ENCODE peak calls at places on chromosomes 11 and 22, in nine cellular contexts. A is fibroblast of lung, U is H9, T is DND-41, W is neural progenitor cell, C is MM.1S, Z is neuronal stem cell, R is GM23248, Q is PC-9. G is an unnamed sample.

GRCh38 chr11:26106713-26107112 is 225.2 kb upstream of the ANO3 start:
- DNase-seq in W (no peak), A (no peak), C (peak; percentile 44), T (no peak), Q (no peak), R (peak; percentile 2), U (no peak), Z (no peak), G (no peak)

GRCh38 chr11:45104006-45104789 is 42.2 kb upstream of the PRDM11 start:
- DNase-seq in R (no peak), Q (no peak), Z (no peak), T (no peak), A (no peak), U (no peak), W (no peak), C (no peak), G (no peak)

GRCh38 chr22:40247976-40248375 is 70.3 kb downstream of the TNRC6B start:
- DNase-seq in U (no peak), C (no peak), A (no peak), T (peak; percentile 40), Q (no peak), W (no peak), Z (no peak), R (no peak), G (no peak)

GRCh38 chr22:25120761-25121212 is 78.9 kb upstream of the CRYBB3 start:
- DNase-seq in U (no peak), T (no peak), Z (no peak), C (no peak), R (no peak), Q (no peak), A (no peak), W (peak; percentile 37), G (no peak)

GRCh38 chr11:128929991-128930390 is 12.7 kb downstream of the TP53AIP1 start:
- DNase-seq in U (no peak), T (no peak), W (no peak), Z (no peak), C (no peak), Q (no peak), A (no peak), R (peak; percentile 38), G (no peak)

GRCh38 chr11:69957849-69958248 is 120.3 kb upstream of the ANO1 start:
- DNase-seq in T (no peak), R (no peak), W (no peak), Z (no peak), A (no peak), C (no peak), Q (no peak), U (no peak), G (no peak)

GRCh38 chr11:83317757-83318548 is 31.8 kb upstream of the CCDC90B start:
- DNase-seq in C (no peak), R (no peak), T (no peak), U (no peak), W (no peak), Q (no peak), Z (no peak), A (no peak), G (no peak)

GRCh38 chr11:20474176-20474950 is 86.8 kb downstream of the PRMT3 start:
- DNase-seq in A (no peak), Q (no peak), T (no peak), W (peak; percentile 13), U (peak; percentile 40), R (no peak), Z (no peak), C (no peak), G (no peak)

GRCh38 chr11:80846442-80846841 is 1405.6 kb upstream of the TENM4 start:
- DNase-seq in C (no peak), A (no peak), Q (no peak), W (peak; percentile 7), U (no peak), Z (no peak), R (no peak), T (no peak), G (no peak)

GRCh38 chr11:399731-400211 is 5.8 kb downstream of the PKP3 start:
- DNase-seq in T (no peak), R (peak; percentile 42), W (no peak), A (no peak), Z (no peak), Q (no peak), U (no peak), C (no peak), G (no peak)

GRCh38 chr11:118921929-118922744 is 3.6 kb downstream of the BCL9L start:
- DNase-seq in Z (no peak), W (peak; percentile 85), C (no peak), A (peak; percentile 87), U (peak; percentile 83), R (peak; percentile 83), T (no peak), Q (peak; percentile 83), G (no peak)

GRCh38 chr11:82315093-82315492 is 418.6 kb downstream of the FAM181B start:
- DNase-seq in Z (peak; percentile 20), U (peak; percentile 67), R (peak; percentile 0), C (no peak), T (no peak), W (peak; percentile 70), A (no peak), Q (peak; percentile 5), G (peak; percentile 73)

GRCh38 chr22:25987948-25988347 is 181.3 kb upstream of the SEZ6L start:
- DNase-seq in A (no peak), Q (no peak), R (no peak), C (no peak), T (peak; percentile 44), U (no peak), Z (no peak), W (no peak), G (peak; percentile 93)

GRCh38 chr11:65127473-65128181 is 5.5 kb downstream of the MRPL49 start:
- DNase-seq in A (no peak), U (no peak), Z (no peak), C (no peak), T (no peak), Q (no peak), W (no peak), R (no peak), G (peak; percentile 46)

GRCh38 chr22:38247713-38248112 is 25.1 kb downstream of the TMEM184B start:
- DNase-seq in W (no peak), R (no peak), Z (no peak), U (no peak), T (no peak), C (no peak), A (no peak), Q (no peak), G (no peak)
- H3K4me1 ChIP-seq in W (peaks cover 10% of the 10 kb centered on the region), R (peaks cover 5% of the 10 kb centered on the region), Z (peaks cover 12% of the 10 kb centered on the region), U (no peaks in the 10 kb centered on the region), T (no peaks in the 10 kb centered on the region), C (peaks cover 89% of the 10 kb centered on the region), A (peaks cover 17% of the 10 kb centered on the region), Q (no peaks in the 10 kb centered on the region), G (peaks cover 39% of the 10 kb centered on the region)

DNA sequence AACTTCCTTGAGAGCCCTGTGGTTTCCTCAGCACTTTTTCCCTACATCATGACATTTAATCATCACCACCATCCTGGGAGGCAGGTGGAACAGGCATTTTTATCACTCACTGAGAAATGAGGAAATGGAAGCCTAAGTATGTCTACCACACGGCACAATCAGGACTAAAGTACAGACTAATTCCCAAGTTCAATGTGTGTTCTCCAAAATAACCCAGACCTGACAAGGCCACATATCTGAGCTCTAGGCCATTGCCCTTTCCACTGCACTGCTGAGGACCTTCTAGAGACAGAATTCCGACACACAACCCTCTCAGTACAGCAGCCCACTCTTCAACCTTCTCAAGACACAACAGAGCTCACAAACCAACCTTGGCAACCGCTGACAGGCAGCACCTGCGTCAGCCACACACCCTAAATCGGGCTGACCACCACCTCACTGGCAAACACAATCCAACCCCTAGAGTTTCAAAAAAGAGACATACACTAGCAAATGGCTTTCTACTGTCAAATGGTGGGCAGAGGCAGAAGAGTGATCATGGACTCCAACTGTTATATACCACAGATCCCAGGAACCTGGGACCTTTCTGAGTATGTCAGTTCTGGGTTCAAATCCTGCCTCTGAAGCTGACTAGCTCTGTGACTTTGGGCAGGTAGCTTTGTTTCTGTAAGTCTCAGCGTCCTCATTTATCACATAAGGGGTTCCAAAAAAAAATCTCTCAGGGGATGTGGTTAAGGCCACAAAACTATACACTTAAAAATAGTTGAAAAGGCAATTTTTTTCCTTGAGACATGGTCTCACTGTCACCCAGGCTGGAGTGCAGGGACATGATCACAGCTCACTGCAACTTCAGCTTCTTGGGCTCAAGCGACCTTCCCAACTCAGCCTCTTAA is 16.3 kb downstream of the SMCO4 start:
- DNase-seq in Q (no peak), A (no peak), T (no peak), R (no peak), W (no peak), U (no peak), Z (no peak), C (no peak), G (no peak)
- H3K4me2 ChIP-seq in Q (no peak overlapping the region), A (no peak overlapping the region), T (no peak overlapping the region), R (no peak overlapping the region), W (no peak overlapping the region), U (no peak overlapping the region), Z (no peak overlapping the region), C (no peak overlapping the region), G (no peak overlapping the region)

DNA sequence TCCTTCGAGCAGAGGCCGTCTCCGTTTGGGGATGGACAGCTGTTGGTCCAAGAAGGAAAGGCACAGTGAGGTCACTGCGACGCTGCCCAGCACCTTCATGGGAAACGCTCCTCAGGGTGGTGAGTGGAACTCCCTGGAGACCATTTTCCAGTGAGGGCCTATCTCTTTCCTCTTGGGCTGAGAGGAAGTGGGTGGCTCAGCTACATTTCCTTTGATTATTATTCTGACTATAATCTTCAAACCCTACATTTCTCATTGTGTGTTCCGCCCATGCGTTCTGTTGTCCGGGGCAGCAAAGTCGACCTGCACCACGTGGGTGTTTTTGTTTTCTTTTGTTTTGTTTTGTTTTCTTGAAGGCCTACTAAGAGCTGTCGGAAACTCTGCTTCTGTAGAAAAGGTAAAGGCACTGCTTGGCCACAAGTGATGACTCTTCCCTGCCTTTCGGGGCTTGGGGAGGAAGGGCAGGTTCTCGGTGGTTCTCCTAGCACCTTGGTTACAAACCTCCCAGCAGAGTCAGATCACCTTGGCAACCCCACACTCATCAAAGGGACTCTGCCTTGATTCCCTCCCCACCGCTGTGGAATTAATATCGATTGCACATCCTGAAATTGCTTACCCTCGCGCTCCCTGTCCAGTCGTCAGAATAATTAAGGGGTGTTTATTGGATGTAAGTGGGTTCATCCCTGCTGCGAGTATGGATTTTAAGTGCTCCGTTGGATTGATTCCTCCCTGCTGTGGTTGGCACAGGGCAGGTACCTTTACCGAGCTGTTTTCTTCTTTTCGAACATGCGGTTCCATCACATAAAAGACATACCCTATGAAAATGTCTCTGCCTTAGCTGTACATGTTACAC is 7.2 kb downstream of the PARVB start:
- DNase-seq in U (no peak), T (no peak), Z (no peak), C (no peak), A (no peak), W (no peak), R (no peak), Q (no peak), G (no peak)
- H2AFZ ChIP-seq in U (no peak overlapping the region), T (no peak overlapping the region), Z (no peak overlapping the region), C (no peak overlapping the region), A (no peak overlapping the region), W (no peak overlapping the region), R (no peak overlapping the region), Q (no peak overlapping the region), G (no peak overlapping the region)

DNA sequence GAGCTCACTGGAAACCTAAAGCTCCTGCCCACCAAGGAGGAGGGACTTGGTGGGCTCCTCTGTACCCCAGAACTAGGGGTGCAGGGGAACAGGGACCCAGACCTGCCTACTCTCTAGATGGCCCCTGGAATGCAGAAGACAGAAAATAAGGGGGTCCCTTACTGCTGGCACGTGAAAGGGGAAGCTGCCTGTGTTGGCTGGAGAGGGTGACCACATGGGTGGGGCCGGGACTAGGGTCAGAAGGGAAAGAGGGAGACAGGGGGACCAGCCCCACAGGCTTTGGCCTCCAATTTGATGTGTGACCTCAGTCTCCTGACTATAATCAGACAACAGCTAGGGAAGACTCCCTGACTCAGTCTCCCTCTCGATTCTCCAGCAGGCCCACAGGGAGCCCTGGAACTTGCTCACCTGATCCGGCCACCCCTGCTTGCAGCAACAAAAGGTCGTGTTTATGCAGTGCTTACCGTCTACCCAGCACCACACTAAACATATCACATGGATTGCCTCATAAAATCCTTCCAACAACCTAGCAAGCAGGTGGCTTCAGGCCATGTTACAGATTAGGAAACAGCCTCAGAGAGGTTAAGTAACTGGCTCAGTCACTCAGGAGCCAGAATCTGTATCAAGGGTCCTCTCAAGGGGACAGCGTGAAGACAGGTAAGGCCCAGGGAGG is 10.2 kb downstream of the ARAP1 start:
- DNase-seq in W (no peak), U (no peak), A (no peak), Z (no peak), Q (no peak), R (no peak), C (no peak), T (no peak), G (no peak)
- H3K4me1 ChIP-seq in W (peaks cover 10% of the 10 kb centered on the region), U (peaks cover 10% of the 10 kb centered on the region), A (peaks cover 31% of the 10 kb centered on the region), Z (peaks cover 9% of the 10 kb centered on the region), Q (peaks cover 66% of the 10 kb centered on the region), R (peaks cover 28% of the 10 kb centered on the region), C (no peaks in the 10 kb centered on the region), T (peaks cover 8% of the 10 kb centered on the region), G (peaks cover 97% of the 10 kb centered on the region)